ENCODE peak calls at places on chromosomes 7 and 10, in five cellular contexts. K is HepG2, N is A549, M is K562, E is GM12878. Z is an unnamed sample.

GRCh38 chr10:70657036-70657435 is 15.3 kb upstream of the ADAMTS14 start:
- DNase-seq in K (no peak), N (no peak), M (no peak), E (no peak), Z (no peak)

GRCh38 chr10:13787015-13787421 is 200.3 kb downstream of the PRPF18 start:
- DNase-seq in K (no peak), N (peak), M (no peak), E (peak), Z (no peak)

GRCh38 chr7:27162548-27162848 is 2.8 kb downstream of the HOXA9 start:
- DNase-seq in K (no peak), N (no peak), M (no peak), E (no peak), Z (no peak)

GRCh38 chr10:113142601-113143000 is 192.6 kb downstream of the TCF7L2 start:
- DNase-seq in K (no peak), N (no peak), M (no peak), E (no peak), Z (no peak)

GRCh38 chr7:142088022-142088714 is 23.4 kb upstream of the MGAM2 start:
- DNase-seq in K (no peak), N (no peak), M (no peak), E (no peak), Z (no peak)

GRCh38 chr10:3980660-3981059 is 195.7 kb upstream of the KLF6 start:
- DNase-seq in K (no peak), N (no peak), M (no peak), E (no peak), Z (no peak)

GRCh38 chr10:97335995-97336394 is 1.5 kb upstream of the FRAT2 start:
- DNase-seq in K (no peak), N (no peak), M (no peak), E (no peak), Z (no peak)

GRCh38 chr7:103989785-103990775 is 622 bp upstream of the RELN start:
- DNase-seq in K (peak), N (no peak), M (peak), E (no peak), Z (peak)

GRCh38 chr7:137469191-137469811 is 125.8 kb upstream of the PTN start:
- DNase-seq in K (no peak), N (no peak), M (no peak), E (no peak), Z (no peak)

GRCh38 chr7:141754939-141755338 is 9.0 kb upstream of the TAS2R3 start:
- DNase-seq in K (peak), N (peak), M (peak), E (no peak), Z (peak)

GRCh38 chr7:1244701-1245526 is 12.2 kb downstream of the UNCX start:
- DNase-seq in K (no peak), N (no peak), M (no peak), E (no peak), Z (no peak)

GRCh38 chr7:144513332-144513731 is 109.8 kb upstream of the NOBOX start:
- DNase-seq in K (no peak), N (peak), M (peak), E (peak), Z (peak)

GRCh38 chr7:142636751-142637150 is 112.5 kb upstream of the PRSS1 start:
- DNase-seq in K (no peak), N (no peak), M (no peak), E (no peak), Z (no peak)

GRCh38 chr10:28256776-28257175 is 46.1 kb downstream of the MPP7 start:
- DNase-seq in K (no peak), N (no peak), M (no peak), E (no peak), Z (no peak)

GRCh38 chr10:96664563-96664962 is 55.8 kb downstream of the PIK3AP1 start:
- DNase-seq in K (no peak), N (no peak), M (no peak), E (no peak), Z (no peak)

GRCh38 chr7:144792050-144792449 is 43.8 kb downstream of the TPK1 start:
- DNase-seq in K (no peak), N (no peak), M (no peak), E (no peak), Z (no peak)

GRCh38 chr7:106279425-106280182 is 5.2 kb downstream of the NAMPT start:
- DNase-seq in K (no peak), N (peak), M (peak), E (no peak), Z (no peak)

GRCh38 chr7:105756402-105756801 is 120.0 kb downstream of the ATXN7L1 start:
- DNase-seq in K (no peak), N (no peak), M (no peak), E (no peak), Z (no peak)

GRCh38 chr10:106557951-106558733 is 606.4 kb downstream of the SORCS1 start:
- DNase-seq in K (no peak), N (peak), M (no peak), E (no peak), Z (no peak)

GRCh38 chr7:81154565-81154964 is 235.7 kb upstream of the SEMA3C start:
- DNase-seq in K (peak), N (no peak), M (no peak), E (no peak), Z (no peak)

GRCh38 chr10:29757551-29758297 is 123.0 kb upstream of the SVIL start:
- DNase-seq in K (no peak), N (peak), M (no peak), E (no peak), Z (no peak)

GRCh38 chr7:83476501-83476900 is 172.4 kb downstream of the SEMA3E start:
- DNase-seq in K (no peak), N (no peak), M (no peak), E (no peak), Z (no peak)

GRCh38 chr10:120689766-120690539 is 161.2 kb upstream of the WDR11 start:
- DNase-seq in K (no peak), N (no peak), M (no peak), E (no peak), Z (no peak)

GRCh38 chr10:4331150-4331549 is 494.9 kb upstream of the AKR1E2 start:
- DNase-seq in K (no peak), N (no peak), M (no peak), E (no peak), Z (no peak)

GRCh38 chr10:69567920-69568319 is 5.3 kb downstream of the NEUROG3 start:
- DNase-seq in K (peak), N (peak), M (peak), E (no peak), Z (peak)

GRCh38 chr10:79191951-79192676 is 123.3 kb downstream of the ZMIZ1 start:
- DNase-seq in K (no peak), N (no peak), M (no peak), E (no peak), Z (no peak)

GRCh38 chr10:73816917-73817729 is 5.7 kb upstream of the NDST2 start:
- DNase-seq in K (no peak), N (no peak), M (peak), E (no peak), Z (no peak)

GRCh38 chr7:19932549-19933249 is 159.3 kb upstream of the TMEM196 start:
- DNase-seq in K (no peak), N (no peak), M (no peak), E (no peak), Z (no peak)

GRCh38 chr7:94295805-94296204 is 98.9 kb upstream of the COL1A2 start:
- DNase-seq in K (peak), N (peak), M (no peak), E (no peak), Z (no peak)

GRCh38 chr10:15416034-15416433 is 44.9 kb upstream of the FAM171A1 start:
- DNase-seq in K (no peak), N (no peak), M (no peak), E (no peak), Z (no peak)

GRCh38 chr10:15420858-15421257 is 49.8 kb upstream of the FAM171A1 start:
- DNase-seq in K (no peak), N (no peak), M (no peak), E (no peak), Z (no peak)

DNA sequence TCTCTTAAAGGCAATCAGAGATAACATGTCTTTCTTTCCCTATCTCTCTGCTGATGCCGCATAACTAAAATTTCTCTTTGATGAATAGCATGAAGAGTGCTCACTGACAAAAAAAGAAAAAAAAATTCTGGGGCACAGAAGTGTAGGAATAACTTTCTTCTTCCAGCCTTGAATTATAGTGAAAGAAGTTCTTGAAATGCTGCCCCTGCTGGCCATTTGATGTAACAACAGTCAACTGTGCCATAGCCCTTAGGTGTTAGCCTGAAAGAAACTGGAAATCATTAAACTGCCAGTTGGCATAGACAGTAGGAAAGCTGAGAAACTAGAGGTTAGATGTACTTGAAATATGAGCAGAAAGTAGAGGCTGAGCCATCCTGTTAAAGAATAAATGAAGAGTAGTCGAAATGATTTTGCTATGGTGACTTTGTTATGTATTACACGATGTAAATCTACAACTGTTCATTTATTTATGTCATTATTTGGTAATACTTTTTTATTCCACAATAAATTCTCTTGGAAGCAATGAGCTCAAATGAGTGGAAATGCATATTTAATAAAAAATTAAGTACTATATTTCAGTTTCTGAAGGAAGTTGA is 48.3 kb upstream of the FAM171A1 start:
- DNase-seq in K (peak), N (peak), M (peak), E (no peak), Z (peak)
- TF ChIP-seq JUNB in K (no peak), N (no peak), M (no peak), E (no peak), Z (no peak)

GRCh38 chr7:108452707-108453106 is 3.5 kb downstream of the NRCAM start:
- DNase-seq in K (peak), N (peak), M (peak), E (no peak), Z (peak)
- TF ChIP-seq JUNB in K (no peak), N (no peak), M (no peak), E (no peak), Z (no peak)

GRCh38 chr10:103911021-103911459 is 6.9 kb downstream of the STN1 start:
- DNase-seq in K (no peak), N (no peak), M (no peak), E (no peak), Z (no peak)
- TF ChIP-seq JUNB in K (no peak), N (no peak), M (no peak), E (no peak), Z (no peak)

GRCh38 chr10:1536341-1536740 is 201.0 kb downstream of the ADARB2 start:
- DNase-seq in K (no peak), N (no peak), M (no peak), E (no peak), Z (no peak)
- TF ChIP-seq JUNB in K (no peak), N (no peak), M (no peak), E (no peak), Z (no peak)

GRCh38 chr10:86363184-86363832 is 3.3 kb downstream of the GRID1 start:
- DNase-seq in K (no peak), N (peak), M (peak), E (no peak), Z (peak)
- TF ChIP-seq JUNB in K (no peak), N (no peak), M (no peak), E (no peak), Z (no peak)

Z was measured in GM23338.